ENCODE peak calls at places on chromosomes 4 and X, in eight cellular contexts. F is small intestine, U is bronchial epithelial cell, Q is colonic mucosa, J is ovary, N is HepG2, Y is mucosa of descending colon, I is fibroblast of lung. W is an unnamed sample.
A peak's percentile ranks its signal among the peaks of the same experiment; 100 is the strongest.

GRCh38 chr4:153160856-153161598 is 43.2 kb upstream of the TRIM2 start:
- DNase-seq in U (no peak), Y (no peak), N (no peak), F (no peak), J (no peak), I (no peak), Q (no peak), W (no peak)

GRCh38 chrX:136953867-136954787 is 73.6 kb upstream of the RBMX start:
- DNase-seq in I (peak; percentile 74), U (peak; percentile 52), J (peak; percentile 52), Q (peak; percentile 66), Y (peak; percentile 62), F (peak; percentile 57), N (peak; percentile 65), W (no peak)

GRCh38 chr4:13919021-13919441 is 291.5 kb upstream of the BOD1L1 start:
- DNase-seq in Y (no peak), J (no peak), F (no peak), U (no peak), N (no peak), Q (no peak), I (peak; percentile 95), W (no peak)

GRCh38 chr4:82753725-82754410 is 44.7 kb downstream of the SCD5 start:
- DNase-seq in J (peak; percentile 75), I (peak; percentile 36), N (no peak), Q (no peak), Y (no peak), F (no peak), U (peak; percentile 83), W (no peak)

GRCh38 chrX:13254870-13255269 is 65.0 kb downstream of the ATXN3L start:
- DNase-seq in F (no peak), U (no peak), J (no peak), I (no peak), Q (no peak), Y (no peak), N (no peak), W (no peak)

GRCh38 chr4:534576-535151 is 35.7 kb downstream of the PIGG start:
- DNase-seq in J (no peak), N (no peak), F (no peak), Y (no peak), Q (no peak), I (no peak), U (no peak), W (no peak)

GRCh38 chrX:132171478-132171877 is 43.7 kb upstream of the FRMD7 start:
- DNase-seq in N (peak; percentile 33), U (no peak), J (no peak), I (peak; percentile 0), F (peak; percentile 9), Y (no peak), Q (no peak), W (no peak)

GRCh38 chr4:58261526-58261925 is 1151.3 kb upstream of the IGFBP7 start:
- DNase-seq in Q (no peak), U (no peak), N (no peak), J (no peak), F (no peak), Y (no peak), I (no peak), W (no peak)

GRCh38 chr4:15194520-15194919 is 192.2 kb downstream of the CPEB2 start:
- DNase-seq in Q (no peak), N (no peak), J (no peak), U (no peak), Y (no peak), I (no peak), F (no peak), W (no peak)

GRCh38 chrX:71618303-71618721 is at the start of gene CXCR3:
- DNase-seq in Q (no peak), Y (peak; percentile 35), F (no peak), U (no peak), N (no peak), I (no peak), J (no peak), W (peak; percentile 61)

GRCh38 chrX:63408050-63408449 is 56.9 kb upstream of the SPIN4 start:
- DNase-seq in F (no peak), N (no peak), Q (no peak), U (no peak), I (no peak), J (no peak), Y (no peak), W (no peak)

GRCh38 chrX:110847334-110847733 is 51.7 kb upstream of the CHRDL1 start:
- DNase-seq in I (peak; percentile 71), U (peak; percentile 54), Y (no peak), J (no peak), N (peak; percentile 32), F (peak; percentile 56), Q (peak; percentile 24), W (no peak)

GRCh38 chr4:15213415-15213814 is 211.1 kb downstream of the CPEB2 start:
- DNase-seq in Y (no peak), N (no peak), J (no peak), F (no peak), U (no peak), Q (no peak), I (no peak), W (no peak)

GRCh38 chrX:69136546-69137331 is 28.5 kb downstream of the PJA1 start:
- DNase-seq in F (no peak), Y (no peak), Q (peak; percentile 26), U (no peak), J (peak; percentile 70), I (peak; percentile 32), N (no peak), W (no peak)

GRCh38 chr4:168683595-168683994 is 186.7 kb downstream of the PALLD start:
- DNase-seq in J (no peak), N (no peak), F (no peak), Y (no peak), I (no peak), Q (no peak), U (peak; percentile 63), W (no peak)

GRCh38 chr4:83691998-83692397 is 156.1 kb downstream of the GPAT3 start:
- DNase-seq in J (no peak), F (no peak), U (peak; percentile 20), I (no peak), Q (no peak), Y (no peak), N (no peak), W (no peak)

GRCh38 chrX:115362334-115363095 is 73.0 kb downstream of the LUZP4 start:
- DNase-seq in U (no peak), N (no peak), I (peak; percentile 63), J (no peak), Q (no peak), F (no peak), Y (no peak), W (no peak)

GRCh38 chr4:125518281-125518680 is 203.5 kb downstream of the FAT4 start:
- DNase-seq in Y (no peak), F (no peak), J (no peak), Q (no peak), I (no peak), N (no peak), U (no peak), W (no peak)

GRCh38 chr4:93285346-93285745 is 543.2 kb upstream of the ATOH1 start:
- DNase-seq in J (no peak), Y (no peak), N (no peak), F (no peak), I (no peak), U (no peak), Q (no peak), W (no peak)

GRCh38 chr4:113601636-113602035 is 159.9 kb downstream of the CAMK2D start:
- DNase-seq in N (no peak), I (no peak), Q (no peak), F (no peak), Y (no peak), J (no peak), U (no peak), W (no peak)
- H3K36me3 ChIP-seq in N (no peaks in the 10 kb centered on the region), I (no peaks in the 10 kb centered on the region), Q (no peaks in the 10 kb centered on the region), F (peaks cover 1% of the 10 kb centered on the region), Y (no peaks in the 10 kb centered on the region), J (no peaks in the 10 kb centered on the region), U (no peaks in the 10 kb centered on the region), W (peaks cover 7% of the 10 kb centered on the region)

GRCh38 chr4:1980561-1981041 is 28.2 kb downstream of the NELFA start:
- DNase-seq in F (no peak), Y (no peak), U (no peak), Q (peak; percentile 13), N (no peak), J (no peak), I (no peak), W (no peak)
- H3K36me3 ChIP-seq in F (peaks cover 19% of the 10 kb centered on the region), Y (peaks cover 7% of the 10 kb centered on the region), U (peaks cover 17% of the 10 kb centered on the region), Q (peaks cover 13% of the 10 kb centered on the region), N (peaks cover 42% of the 10 kb centered on the region), J (no peaks in the 10 kb centered on the region), I (peaks cover 53% of the 10 kb centered on the region), W (no peaks in the 10 kb centered on the region)

GRCh38 chr4:16801356-16801755 is 97.1 kb downstream of the LDB2 start:
- DNase-seq in Q (no peak), Y (no peak), F (no peak), U (no peak), J (no peak), I (no peak), N (no peak), W (no peak)

GRCh38 chr4:16804581-16804980 is 93.9 kb downstream of the LDB2 start:
- DNase-seq in F (no peak), J (no peak), I (no peak), Q (no peak), N (no peak), U (no peak), Y (no peak), W (no peak)

DNA sequence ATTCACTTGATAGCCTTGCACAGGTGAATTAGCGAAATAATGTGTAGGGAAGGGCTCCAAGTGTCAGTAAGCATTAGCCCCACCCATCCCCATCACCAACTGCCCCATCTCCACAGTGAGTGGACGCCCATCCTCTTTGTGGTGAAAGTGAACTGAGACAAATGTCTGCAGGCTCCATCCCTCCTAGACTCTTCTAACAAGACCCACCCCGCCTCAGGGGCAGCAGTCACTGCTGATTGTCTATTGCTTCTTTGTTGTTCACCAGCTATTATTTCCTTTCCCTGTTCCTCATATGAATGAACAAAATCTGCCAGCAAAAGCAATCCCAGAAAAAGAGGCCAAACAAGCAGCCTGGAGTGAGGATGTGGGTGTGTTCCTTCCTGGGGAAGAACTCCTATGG is 96.4 kb downstream of the LDB2 start:
- DNase-seq in N (no peak), I (no peak), U (no peak), F (no peak), Y (no peak), J (no peak), Q (no peak), W (no peak)
- H3K36me3 ChIP-seq in N (no peaks in the 10 kb centered on the region), I (no peaks in the 10 kb centered on the region), U (no peaks in the 10 kb centered on the region), F (no peaks in the 10 kb centered on the region), Y (no peaks in the 10 kb centered on the region), J (no peaks in the 10 kb centered on the region), Q (no peaks in the 10 kb centered on the region), W (no peaks in the 10 kb centered on the region)

GRCh38 chr4:84738622-84739021 is 155.7 kb downstream of the CDS1 start:
- DNase-seq in J (no peak), U (no peak), Y (no peak), I (no peak), F (no peak), N (no peak), Q (no peak), W (no peak)

GRCh38 chr4:84734037-84734436 is 151.1 kb downstream of the CDS1 start:
- DNase-seq in F (no peak), J (no peak), Y (no peak), U (no peak), Q (no peak), I (no peak), N (no peak), W (no peak)

GRCh38 chr4:84733343-84734033 is 150.6 kb downstream of the CDS1 start:
- DNase-seq in I (no peak), Q (no peak), J (no peak), F (no peak), N (no peak), U (no peak), Y (no peak), W (no peak)

GRCh38 chr4:84740071-84740470 is 157.1 kb downstream of the CDS1 start:
- DNase-seq in F (no peak), J (no peak), U (no peak), Q (no peak), I (no peak), Y (no peak), N (no peak), W (no peak)

GRCh38 chr4:84737656-84738055 is 154.7 kb downstream of the CDS1 start:
- DNase-seq in Y (no peak), N (no peak), U (no peak), I (no peak), F (no peak), J (no peak), Q (no peak), W (no peak)
- H3K36me3 ChIP-seq in Y (no peaks in the 10 kb centered on the region), N (peaks cover 13% of the 10 kb centered on the region), U (peaks cover 18% of the 10 kb centered on the region), I (peaks cover 8% of the 10 kb centered on the region), F (peaks cover 5% of the 10 kb centered on the region), J (no peaks in the 10 kb centered on the region), Q (no peaks in the 10 kb centered on the region), W (no peaks in the 10 kb centered on the region)